ENCODE peak calls at places on chromosomes 5 and 9, in six cellular contexts. One of them, this sample, is unnamed.

GRCh38 chr5:92956886-92957285 is 624.1 kb downstream of the NR2F1-AS1 start:
- DNase-seq in brain microvascular endothelial cell: peak; percentile 16
- DNase-seq in GM12865: no peak
- DNase-seq in tibial artery: no peak
- DNase-seq in astrocyte of the cerebellum: no peak
- DNase-seq in CD8-positive, alpha-beta T cell: no peak
- DNase-seq in this sample: no peak

GRCh38 chr5:219492-219891 is 1.4 kb downstream of the SDHA start:
- DNase-seq in astrocyte of the cerebellum: no peak
- DNase-seq in GM12865: peak; percentile 26
- DNase-seq in tibial artery: no peak
- DNase-seq in brain microvascular endothelial cell: no peak
- DNase-seq in CD8-positive, alpha-beta T cell: no peak
- DNase-seq in this sample: peak; percentile 44

GRCh38 chr9:71271602-71272001 is 150.2 kb upstream of the TRPM3 start:
- DNase-seq in tibial artery: no peak
- DNase-seq in CD8-positive, alpha-beta T cell: no peak
- DNase-seq in astrocyte of the cerebellum: no peak
- DNase-seq in brain microvascular endothelial cell: no peak
- DNase-seq in GM12865: no peak
- DNase-seq in this sample: no peak

GRCh38 chr9:115924669-115924987 is 229.0 kb upstream of the PAPPA start:
- DNase-seq in tibial artery: no peak
- DNase-seq in brain microvascular endothelial cell: no peak
- DNase-seq in CD8-positive, alpha-beta T cell: no peak
- DNase-seq in GM12865: no peak
- DNase-seq in astrocyte of the cerebellum: no peak
- DNase-seq in this sample: no peak

GRCh38 chr5:81164936-81165335 is 68.2 kb upstream of the CKMT2 start:
- DNase-seq in tibial artery: no peak
- DNase-seq in brain microvascular endothelial cell: peak; percentile 11
- DNase-seq in astrocyte of the cerebellum: peak; percentile 89
- DNase-seq in GM12865: no peak
- DNase-seq in CD8-positive, alpha-beta T cell: no peak
- DNase-seq in this sample: no peak

GRCh38 chr5:125011982-125012381 is 265.5 kb upstream of the ZNF608 start:
- DNase-seq in CD8-positive, alpha-beta T cell: no peak
- DNase-seq in GM12865: no peak
- DNase-seq in tibial artery: no peak
- DNase-seq in brain microvascular endothelial cell: no peak
- DNase-seq in astrocyte of the cerebellum: no peak
- DNase-seq in this sample: no peak

GRCh38 chr9:19201899-19202891 is 28.3 kb upstream of the DENND4C start:
- DNase-seq in GM12865: no peak
- DNase-seq in tibial artery: no peak
- DNase-seq in CD8-positive, alpha-beta T cell: no peak
- DNase-seq in brain microvascular endothelial cell: no peak
- DNase-seq in astrocyte of the cerebellum: no peak
- DNase-seq in this sample: no peak

GRCh38 chr5:136051486-136052220 is 22.9 kb downstream of the TGFBI start:
- DNase-seq in CD8-positive, alpha-beta T cell: no peak
- DNase-seq in tibial artery: peak; percentile 10
- DNase-seq in GM12865: no peak
- DNase-seq in astrocyte of the cerebellum: no peak
- DNase-seq in brain microvascular endothelial cell: no peak
- DNase-seq in this sample: no peak

GRCh38 chr5:19920761-19921160 is 67.2 kb downstream of the CDH18 start:
- DNase-seq in CD8-positive, alpha-beta T cell: no peak
- DNase-seq in GM12865: no peak
- DNase-seq in astrocyte of the cerebellum: no peak
- DNase-seq in brain microvascular endothelial cell: no peak
- DNase-seq in tibial artery: no peak
- DNase-seq in this sample: no peak

GRCh38 chr9:121924700-121925099 is 168.4 kb downstream of the TTLL11 start:
- DNase-seq in tibial artery: no peak
- DNase-seq in brain microvascular endothelial cell: no peak
- DNase-seq in CD8-positive, alpha-beta T cell: no peak
- DNase-seq in astrocyte of the cerebellum: no peak
- DNase-seq in GM12865: no peak
- DNase-seq in this sample: no peak

GRCh38 chr9:91179237-91180138 is 182.2 kb downstream of the AUH start:
- DNase-seq in GM12865: no peak
- DNase-seq in tibial artery: no peak
- DNase-seq in brain microvascular endothelial cell: peak; percentile 71
- DNase-seq in astrocyte of the cerebellum: no peak
- DNase-seq in CD8-positive, alpha-beta T cell: no peak
- DNase-seq in this sample: peak; percentile 29

GRCh38 chr9:106575903-106576755 is 286.8 kb upstream of the ZNF462 start:
- DNase-seq in CD8-positive, alpha-beta T cell: no peak
- DNase-seq in brain microvascular endothelial cell: no peak
- DNase-seq in tibial artery: no peak
- DNase-seq in GM12865: no peak
- DNase-seq in astrocyte of the cerebellum: no peak
- DNase-seq in this sample: no peak

GRCh38 chr9:127721391-127721821 is 5.5 kb downstream of the TTC16 start:
- DNase-seq in tibial artery: no peak
- DNase-seq in astrocyte of the cerebellum: no peak
- DNase-seq in CD8-positive, alpha-beta T cell: no peak
- DNase-seq in brain microvascular endothelial cell: no peak
- DNase-seq in GM12865: no peak
- DNase-seq in this sample: peak; percentile 79

GRCh38 chr9:109020113-109020512 is 6.8 kb upstream of the CTNNAL1 start:
- DNase-seq in brain microvascular endothelial cell: no peak
- DNase-seq in CD8-positive, alpha-beta T cell: no peak
- DNase-seq in astrocyte of the cerebellum: no peak
- DNase-seq in tibial artery: no peak
- DNase-seq in GM12865: no peak
- DNase-seq in this sample: peak; percentile 58

GRCh38 chr5:33321026-33321425 is 119.7 kb upstream of the TARS1 start:
- DNase-seq in astrocyte of the cerebellum: peak; percentile 95
- DNase-seq in GM12865: no peak
- DNase-seq in tibial artery: peak; percentile 38
- DNase-seq in brain microvascular endothelial cell: peak; percentile 96
- DNase-seq in CD8-positive, alpha-beta T cell: no peak
- DNase-seq in this sample: peak; percentile 91

GRCh38 chr5:6576861-6577501 is 55.9 kb downstream of the NSUN2 start:
- DNase-seq in CD8-positive, alpha-beta T cell: peak; percentile 38
- DNase-seq in tibial artery: no peak
- DNase-seq in brain microvascular endothelial cell: peak; percentile 64
- DNase-seq in astrocyte of the cerebellum: peak; percentile 57
- DNase-seq in GM12865: peak; percentile 54
- DNase-seq in this sample: peak; percentile 67

GRCh38 chr5:133861161-133861737 is 107.2 kb downstream of the C5orf15 start:
- DNase-seq in brain microvascular endothelial cell: no peak
- DNase-seq in astrocyte of the cerebellum: no peak
- DNase-seq in CD8-positive, alpha-beta T cell: no peak
- DNase-seq in GM12865: no peak
- DNase-seq in tibial artery: no peak
- DNase-seq in this sample: no peak

GRCh38 chr5:2659071-2659470 is 92.4 kb downstream of the IRX2 start:
- DNase-seq in tibial artery: no peak
- DNase-seq in brain microvascular endothelial cell: no peak
- DNase-seq in astrocyte of the cerebellum: no peak
- DNase-seq in GM12865: no peak
- DNase-seq in CD8-positive, alpha-beta T cell: no peak
- DNase-seq in this sample: no peak

GRCh38 chr5:141656396-141656795 is 5.2 kb upstream of the FCHSD1 start:
- DNase-seq in astrocyte of the cerebellum: no peak
- DNase-seq in CD8-positive, alpha-beta T cell: no peak
- DNase-seq in brain microvascular endothelial cell: no peak
- DNase-seq in tibial artery: no peak
- DNase-seq in GM12865: no peak
- DNase-seq in this sample: no peak

GRCh38 chr5:78345485-78345884 is 14.9 kb upstream of the SCAMP1 start:
- DNase-seq in CD8-positive, alpha-beta T cell: no peak
- DNase-seq in tibial artery: no peak
- DNase-seq in brain microvascular endothelial cell: peak; percentile 49
- DNase-seq in astrocyte of the cerebellum: no peak
- DNase-seq in GM12865: peak; percentile 18
- DNase-seq in this sample: peak; percentile 18

GRCh38 chr5:82749453-82749852 is 327.7 kb downstream of the TMEM167A start:
- DNase-seq in tibial artery: no peak
- DNase-seq in astrocyte of the cerebellum: no peak
- DNase-seq in brain microvascular endothelial cell: peak; percentile 43
- DNase-seq in CD8-positive, alpha-beta T cell: no peak
- DNase-seq in GM12865: no peak
- DNase-seq in this sample: no peak

GRCh38 chr5:17951392-17952169 is 317.3 kb downstream of the TAF11L14 start:
- DNase-seq in CD8-positive, alpha-beta T cell: no peak
- DNase-seq in GM12865: peak; percentile 2
- DNase-seq in brain microvascular endothelial cell: no peak
- DNase-seq in astrocyte of the cerebellum: no peak
- DNase-seq in tibial artery: no peak
- DNase-seq in this sample: peak; percentile 97

GRCh38 chr5:80941496-80941895 is 18.7 kb upstream of the RASGRF2 start:
- DNase-seq in CD8-positive, alpha-beta T cell: no peak
- DNase-seq in GM12865: no peak
- DNase-seq in brain microvascular endothelial cell: no peak
- DNase-seq in astrocyte of the cerebellum: no peak
- DNase-seq in tibial artery: no peak
- DNase-seq in this sample: peak; percentile 30

GRCh38 chr5:149442563-149443182 is 63.6 kb upstream of the IL17B start:
- DNase-seq in GM12865: peak; percentile 57
- DNase-seq in brain microvascular endothelial cell: peak; percentile 76
- DNase-seq in CD8-positive, alpha-beta T cell: peak; percentile 83
- DNase-seq in tibial artery: peak; percentile 71
- DNase-seq in astrocyte of the cerebellum: peak; percentile 33
- DNase-seq in this sample: peak; percentile 83

GRCh38 chr5:7995688-7996294 is 126.8 kb downstream of the MTRR start:
- DNase-seq in CD8-positive, alpha-beta T cell: no peak
- DNase-seq in GM12865: no peak
- DNase-seq in astrocyte of the cerebellum: no peak
- DNase-seq in brain microvascular endothelial cell: no peak
- DNase-seq in tibial artery: no peak
- DNase-seq in this sample: no peak

GRCh38 chr5:144547098-144547499 is 376.4 kb downstream of the KCTD16 start:
- DNase-seq in GM12865: no peak
- DNase-seq in astrocyte of the cerebellum: no peak
- DNase-seq in brain microvascular endothelial cell: no peak
- DNase-seq in tibial artery: no peak
- DNase-seq in CD8-positive, alpha-beta T cell: no peak
- DNase-seq in this sample: no peak
- TF ChIP-seq CTCF in GM12865: no peak
- TF ChIP-seq CTCF in astrocyte of the cerebellum: no peak
- TF ChIP-seq CTCF in brain microvascular endothelial cell: no peak
- TF ChIP-seq CTCF in tibial artery: no peak
- TF ChIP-seq CTCF in CD8-positive, alpha-beta T cell: no peak
- TF ChIP-seq CTCF in this sample: no peak

DNA sequence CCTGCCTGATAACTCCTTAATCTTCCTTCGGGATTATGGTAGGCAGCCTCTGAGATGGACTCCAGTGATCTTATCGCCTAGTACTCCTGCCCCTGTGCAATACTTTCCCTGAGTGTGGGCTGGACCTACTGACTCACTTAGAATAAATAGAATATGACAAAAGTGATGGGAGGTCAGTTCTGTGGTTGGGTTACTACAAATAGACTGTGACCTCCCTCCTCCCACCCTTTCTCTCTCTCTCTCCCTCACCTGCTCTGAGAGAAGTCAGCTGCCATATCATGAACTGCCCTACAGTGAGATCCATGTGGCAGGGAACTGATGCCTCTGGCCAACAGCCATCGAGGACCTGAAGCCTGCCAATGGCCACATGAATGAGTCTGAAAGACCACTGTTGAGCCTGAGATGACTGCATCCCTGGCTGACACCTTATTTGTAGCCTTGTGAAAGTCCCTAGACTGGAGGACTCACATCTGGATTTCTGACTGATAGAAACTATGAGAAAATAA is 31.7 kb downstream of the NRG2 start:
- DNase-seq in astrocyte of the cerebellum: no peak
- DNase-seq in CD8-positive, alpha-beta T cell: no peak
- DNase-seq in tibial artery: no peak
- DNase-seq in brain microvascular endothelial cell: peak; percentile 11
- DNase-seq in GM12865: peak; percentile 92
- DNase-seq in this sample: peak; percentile 34
- H3K4me3 ChIP-seq in astrocyte of the cerebellum: no peak overlapping the region
- H3K4me3 ChIP-seq in CD8-positive, alpha-beta T cell: no peak overlapping the region
- H3K4me3 ChIP-seq in tibial artery: no peak overlapping the region
- H3K4me3 ChIP-seq in brain microvascular endothelial cell: no peak overlapping the region
- H3K4me3 ChIP-seq in GM12865: no peak overlapping the region
- H3K4me3 ChIP-seq in this sample: no peak overlapping the region

DNA sequence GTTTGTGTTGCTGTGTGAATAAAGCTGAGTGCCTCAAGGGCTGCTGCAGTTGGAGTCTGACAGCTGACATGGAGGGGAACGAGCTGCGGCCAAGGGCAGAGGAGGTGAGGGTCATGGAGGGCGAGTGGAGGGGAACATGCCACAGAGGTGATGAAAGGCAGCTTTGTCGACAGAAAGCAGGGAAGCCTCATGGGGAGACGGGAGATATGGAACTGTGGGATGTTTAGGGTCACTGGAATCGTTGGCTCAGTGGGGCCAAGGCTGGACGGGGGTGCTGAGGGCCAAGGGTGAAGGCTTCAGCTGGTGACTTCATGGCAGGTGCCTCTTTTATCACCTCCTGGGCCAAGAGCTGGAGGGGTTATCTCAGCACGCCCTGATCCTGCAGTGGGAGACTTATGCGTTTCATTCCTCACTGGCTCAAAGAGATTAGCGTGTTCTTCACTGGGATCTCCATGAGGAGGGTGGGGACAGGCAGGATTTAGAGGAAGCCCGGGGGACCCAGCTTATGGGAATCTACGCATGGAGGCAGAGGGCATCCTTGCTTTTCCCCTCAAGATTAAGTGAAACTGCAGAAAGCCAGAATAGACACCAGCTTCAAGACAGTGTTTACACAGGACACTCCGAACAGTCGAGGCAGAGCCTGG is 42.2 kb downstream of the FAM240B start:
- DNase-seq in GM12865: no peak
- DNase-seq in brain microvascular endothelial cell: no peak
- DNase-seq in tibial artery: no peak
- DNase-seq in CD8-positive, alpha-beta T cell: no peak
- DNase-seq in astrocyte of the cerebellum: no peak
- DNase-seq in this sample: no peak
- TF ChIP-seq CTCF in GM12865: no peak
- TF ChIP-seq CTCF in brain microvascular endothelial cell: no peak
- TF ChIP-seq CTCF in tibial artery: no peak
- TF ChIP-seq CTCF in CD8-positive, alpha-beta T cell: no peak
- TF ChIP-seq CTCF in astrocyte of the cerebellum: no peak
- TF ChIP-seq CTCF in this sample: no peak

GRCh38 chr5:157558681-157559080 is 16.9 kb downstream of the ADAM19 start:
- DNase-seq in GM12865: no peak
- DNase-seq in brain microvascular endothelial cell: no peak
- DNase-seq in astrocyte of the cerebellum: no peak
- DNase-seq in tibial artery: no peak
- DNase-seq in CD8-positive, alpha-beta T cell: no peak
- DNase-seq in this sample: peak; percentile 50
- H3K4me3 ChIP-seq in GM12865: no peak overlapping the region
- H3K4me3 ChIP-seq in brain microvascular endothelial cell: no peak overlapping the region
- H3K4me3 ChIP-seq in astrocyte of the cerebellum: no peak overlapping the region
- H3K4me3 ChIP-seq in tibial artery: no peak overlapping the region
- H3K4me3 ChIP-seq in CD8-positive, alpha-beta T cell: no peak overlapping the region
- H3K4me3 ChIP-seq in this sample: no peak overlapping the region

This sample was measured in epithelial cell of esophagus.